ENCODE peak calls at places on chromosomes 7 and 10, in four cellular contexts. One of them, this sample, is unnamed. For H3K4me1, the result is how much of the 10 kb centered on the place peaks cover.

GRCh38 chr10:92640110-92640509 is 47.2 kb downstream of the KIF11 start:
- DNase-seq in neuronal stem cell: no peak
- DNase-seq in right lobe of liver: peak
- DNase-seq in esophagus squamous epithelium: no peak
- DNase-seq in this sample: no peak

GRCh38 chr7:68478326-68478725 is 1119.9 kb upstream of the AUTS2 start:
- DNase-seq in neuronal stem cell: no peak
- DNase-seq in right lobe of liver: no peak
- DNase-seq in esophagus squamous epithelium: no peak
- DNase-seq in this sample: no peak

GRCh38 chr7:63071920-63072319 is 926.7 kb upstream of the ZNF722 start:
- DNase-seq in neuronal stem cell: no peak
- DNase-seq in right lobe of liver: peak
- DNase-seq in esophagus squamous epithelium: no peak
- DNase-seq in this sample: no peak

GRCh38 chr10:129725011-129725410 is 239.1 kb downstream of the EBF3 start:
- DNase-seq in neuronal stem cell: no peak
- DNase-seq in right lobe of liver: no peak
- DNase-seq in esophagus squamous epithelium: no peak
- DNase-seq in this sample: no peak

GRCh38 chr10:101716891-101717659 is 22.1 kb upstream of the FBXW4 start:
- DNase-seq in neuronal stem cell: no peak
- DNase-seq in right lobe of liver: no peak
- DNase-seq in esophagus squamous epithelium: no peak
- DNase-seq in this sample: no peak

GRCh38 chr10:47287805-47288204 is 12.2 kb upstream of the GDF10 start:
- DNase-seq in neuronal stem cell: no peak
- DNase-seq in right lobe of liver: no peak
- DNase-seq in esophagus squamous epithelium: no peak
- DNase-seq in this sample: no peak

GRCh38 chr7:101558742-101559325 is 70.3 kb downstream of the MYL10 start:
- DNase-seq in neuronal stem cell: no peak
- DNase-seq in right lobe of liver: no peak
- DNase-seq in esophagus squamous epithelium: no peak
- DNase-seq in this sample: no peak

GRCh38 chr7:16951483-16952080 is 69.8 kb upstream of the AGR3 start:
- DNase-seq in neuronal stem cell: no peak
- DNase-seq in right lobe of liver: no peak
- DNase-seq in esophagus squamous epithelium: no peak
- DNase-seq in this sample: no peak

GRCh38 chr7:375491-375821 is 85.5 kb downstream of the FOXL3 start:
- DNase-seq in neuronal stem cell: no peak
- DNase-seq in right lobe of liver: peak
- DNase-seq in esophagus squamous epithelium: no peak
- DNase-seq in this sample: peak

GRCh38 chr7:44608916-44609648 is 2.7 kb downstream of the OGDH start:
- DNase-seq in neuronal stem cell: no peak
- DNase-seq in right lobe of liver: no peak
- DNase-seq in esophagus squamous epithelium: no peak
- DNase-seq in this sample: no peak
- H3K27ac ChIP-seq in neuronal stem cell: no peak
- H3K27ac ChIP-seq in right lobe of liver: no peak
- H3K27ac ChIP-seq in esophagus squamous epithelium: no peak
- H3K27ac ChIP-seq in this sample: no peak

DNA sequence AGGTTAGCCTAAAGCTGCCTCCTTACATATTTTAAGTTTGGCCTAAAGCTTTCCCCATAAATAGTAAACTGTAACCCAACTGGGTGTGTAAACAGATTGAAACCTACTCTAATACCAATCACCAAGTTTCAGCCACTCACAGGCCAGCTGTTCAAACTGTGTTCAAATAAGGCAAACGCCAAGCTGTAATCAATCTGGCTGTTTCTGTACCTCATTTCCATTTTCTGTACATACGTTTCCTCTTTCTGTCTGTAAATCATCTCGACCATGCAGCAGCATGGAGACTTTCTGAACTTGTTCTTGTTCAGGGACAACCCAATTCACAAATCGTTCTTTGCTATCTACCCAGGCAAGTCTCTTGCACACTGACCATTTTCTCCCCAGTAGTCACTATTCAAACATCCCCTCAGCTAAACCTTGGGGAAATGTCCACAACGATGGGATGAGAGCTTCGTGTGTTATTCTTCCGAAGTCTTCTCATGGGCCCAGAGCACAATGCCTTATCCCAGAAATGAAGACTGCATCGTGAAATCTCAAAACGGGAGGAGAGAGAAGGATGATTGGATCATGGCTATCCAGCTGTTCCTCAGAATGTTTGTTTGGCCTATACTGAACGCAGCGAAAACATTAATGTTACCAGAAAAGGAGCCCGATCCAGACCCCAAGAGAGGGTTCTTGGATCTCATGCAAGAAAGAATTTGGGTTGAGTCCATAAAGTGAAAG is 86.4 kb downstream of the SLC16A9 start:
- DNase-seq in neuronal stem cell: no peak
- DNase-seq in right lobe of liver: no peak
- DNase-seq in esophagus squamous epithelium: no peak
- DNase-seq in this sample: no peak
- H3K4me1 ChIP-seq in neuronal stem cell: under half
- H3K4me1 ChIP-seq in right lobe of liver: under half
- H3K4me1 ChIP-seq in esophagus squamous epithelium: under half
- H3K4me1 ChIP-seq in this sample: under half

GRCh38 chr10:48547061-48547895 is 57.6 kb downstream of the ARHGAP22 start:
- DNase-seq in neuronal stem cell: no peak
- DNase-seq in right lobe of liver: no peak
- DNase-seq in esophagus squamous epithelium: no peak
- DNase-seq in this sample: no peak
- H3K27ac ChIP-seq in neuronal stem cell: no peak
- H3K27ac ChIP-seq in right lobe of liver: no peak
- H3K27ac ChIP-seq in esophagus squamous epithelium: no peak
- H3K27ac ChIP-seq in this sample: no peak

DNA sequence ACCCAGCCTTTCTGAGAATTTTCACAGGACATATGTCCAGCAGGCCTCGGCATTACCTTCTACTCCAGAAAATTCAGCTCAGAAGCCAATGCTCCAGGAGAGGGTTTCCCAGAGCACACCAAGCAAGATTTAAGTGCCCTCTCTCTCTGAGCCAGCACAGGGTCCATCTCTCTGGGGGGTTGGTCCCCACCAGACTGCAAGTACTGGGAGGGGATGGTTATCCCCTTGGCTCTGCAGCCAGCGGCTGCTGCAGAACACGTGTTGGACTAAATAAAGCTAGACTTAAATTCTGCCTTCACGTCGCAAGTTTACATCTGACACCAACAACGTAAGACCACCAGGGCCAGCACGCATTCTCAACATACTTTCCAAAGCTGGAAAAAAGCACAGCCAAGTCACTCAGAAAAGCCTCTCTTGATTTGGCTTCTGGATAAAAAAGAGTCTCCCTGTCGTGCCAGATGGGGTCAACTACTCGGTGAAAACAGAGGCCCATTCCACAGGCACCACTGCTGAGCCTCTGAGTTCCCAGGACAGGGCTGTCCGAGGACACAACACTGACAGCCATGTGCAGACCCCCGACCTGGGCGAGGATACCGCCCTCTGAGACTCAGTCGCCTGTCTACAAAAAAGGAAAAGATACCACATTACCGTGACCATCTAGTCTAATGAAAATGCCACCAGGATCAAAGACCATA is 77.3 kb downstream of the CTBP2 start:
- DNase-seq in neuronal stem cell: no peak
- DNase-seq in right lobe of liver: no peak
- DNase-seq in esophagus squamous epithelium: no peak
- DNase-seq in this sample: no peak
- H3K4me1 ChIP-seq in neuronal stem cell: under half
- H3K4me1 ChIP-seq in right lobe of liver: under half
- H3K4me1 ChIP-seq in esophagus squamous epithelium: under half
- H3K4me1 ChIP-seq in this sample: under half

GRCh38 chr10:67816719-67817118 is 21.3 kb downstream of the DNAJC12 start:
- DNase-seq in neuronal stem cell: no peak
- DNase-seq in right lobe of liver: no peak
- DNase-seq in esophagus squamous epithelium: no peak
- DNase-seq in this sample: no peak

GRCh38 chr10:67815571-67816059 is 22.4 kb downstream of the DNAJC12 start:
- DNase-seq in neuronal stem cell: no peak
- DNase-seq in right lobe of liver: no peak
- DNase-seq in esophagus squamous epithelium: no peak
- DNase-seq in this sample: no peak

GRCh38 chr10:67809107-67809506 is 28.9 kb downstream of the DNAJC12 start:
- DNase-seq in neuronal stem cell: no peak
- DNase-seq in right lobe of liver: no peak
- DNase-seq in esophagus squamous epithelium: no peak
- DNase-seq in this sample: no peak

GRCh38 chr10:67808706-67809105 is 29.3 kb downstream of the DNAJC12 start:
- DNase-seq in neuronal stem cell: no peak
- DNase-seq in right lobe of liver: no peak
- DNase-seq in esophagus squamous epithelium: no peak
- DNase-seq in this sample: no peak

DNA sequence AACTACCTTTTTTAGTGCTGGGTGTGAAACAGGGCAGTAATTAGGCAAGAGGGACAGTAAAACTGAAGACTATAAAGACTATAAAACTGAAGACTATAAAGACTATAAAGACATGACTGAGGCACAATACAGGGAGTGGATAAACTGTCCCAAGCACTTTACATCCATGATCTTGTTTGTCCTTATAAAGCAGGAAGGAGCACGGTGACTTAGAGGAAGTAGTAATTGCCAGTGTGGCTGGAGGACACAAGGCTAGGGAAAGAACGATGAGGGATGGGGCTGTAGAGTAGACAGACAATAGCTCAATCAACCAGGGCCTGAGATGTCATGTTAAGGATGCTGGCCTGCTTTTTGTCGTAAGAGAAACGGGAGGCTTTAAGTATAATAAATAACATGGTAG is 26.0 kb downstream of the DNAJC12 start:
- DNase-seq in neuronal stem cell: no peak
- DNase-seq in right lobe of liver: no peak
- DNase-seq in esophagus squamous epithelium: no peak
- DNase-seq in this sample: no peak
- H3K27ac ChIP-seq in neuronal stem cell: no peak
- H3K27ac ChIP-seq in right lobe of liver: no peak
- H3K27ac ChIP-seq in esophagus squamous epithelium: no peak
- H3K27ac ChIP-seq in this sample: no peak

GRCh38 chr7:55534916-55535636 is 37.2 kb downstream of the VOPP1 start:
- DNase-seq in neuronal stem cell: no peak
- DNase-seq in right lobe of liver: no peak
- DNase-seq in esophagus squamous epithelium: no peak
- DNase-seq in this sample: no peak

GRCh38 chr7:55537458-55537825 is 34.9 kb downstream of the VOPP1 start:
- DNase-seq in neuronal stem cell: no peak
- DNase-seq in right lobe of liver: no peak
- DNase-seq in esophagus squamous epithelium: no peak
- DNase-seq in this sample: no peak

GRCh38 chr7:55534262-55534915 is 37.9 kb downstream of the VOPP1 start:
- DNase-seq in neuronal stem cell: no peak
- DNase-seq in right lobe of liver: no peak
- DNase-seq in esophagus squamous epithelium: peak
- DNase-seq in this sample: no peak

GRCh38 chr7:55536619-55537457 is 35.5 kb downstream of the VOPP1 start:
- DNase-seq in neuronal stem cell: no peak
- DNase-seq in right lobe of liver: no peak
- DNase-seq in esophagus squamous epithelium: no peak
- DNase-seq in this sample: no peak

GRCh38 chr7:55535637-55536016 is 36.7 kb downstream of the VOPP1 start:
- DNase-seq in neuronal stem cell: no peak
- DNase-seq in right lobe of liver: no peak
- DNase-seq in esophagus squamous epithelium: no peak
- DNase-seq in this sample: no peak
- H3K4me1 ChIP-seq in neuronal stem cell: under half
- H3K4me1 ChIP-seq in right lobe of liver: under half
- H3K4me1 ChIP-seq in esophagus squamous epithelium: under half
- H3K4me1 ChIP-seq in this sample: under half

This sample was measured in ovary.